ENCODE peak calls at places on chromosomes 5 and 9, in nine cellular contexts. E is psoas muscle, G is A549, Y is fibroblast of mammary gland, D is endothelial cell of umbilical vein, O is HFF-Myc, N is neural progenitor cell, A is right cardiac atrium, C is tibial artery. W is an unnamed sample.

GRCh38 chr5:51388488-51389325 is 5.5 kb downstream of the ISL1 start:
- DNase-seq in E (no peak), G (no peak), Y (no peak), D (no peak), O (no peak), N (no peak), A (no peak), C (no peak), W (no peak)

GRCh38 chr5:159854916-159855315 is 61.4 kb upstream of the ADRA1B start:
- DNase-seq in E (no peak), G (no peak), Y (peak; percentile 56), D (no peak), O (no peak), N (no peak), A (no peak), C (no peak), W (no peak)

GRCh38 chr5:96763012-96763411 is 44.7 kb downstream of the ERAP1 start:
- DNase-seq in E (no peak), G (no peak), Y (no peak), D (no peak), O (no peak), N (no peak), A (no peak), C (no peak), W (peak; percentile 36)

GRCh38 chr5:35664584-35664983 is 46.9 kb downstream of the SPEF2 start:
- DNase-seq in E (no peak), G (no peak), Y (no peak), D (no peak), O (no peak), N (no peak), A (no peak), C (no peak), W (no peak)

GRCh38 chr9:5879419-5880181 is 11.1 kb upstream of the MLANA start:
- DNase-seq in E (no peak), G (peak; percentile 81), Y (peak; percentile 80), D (peak; percentile 37), O (peak; percentile 63), N (peak; percentile 8), A (no peak), C (no peak), W (peak; percentile 72)

GRCh38 chr5:112205840-112206239 is 213.2 kb downstream of the EPB41L4A start:
- DNase-seq in E (no peak), G (no peak), Y (no peak), D (no peak), O (no peak), N (peak; percentile 31), A (no peak), C (no peak), W (no peak)

GRCh38 chr5:100188339-100188738 is 346.8 kb upstream of the FAM174A start:
- DNase-seq in E (no peak), G (peak; percentile 5), Y (no peak), D (no peak), O (no peak), N (no peak), A (no peak), C (no peak), W (no peak)

GRCh38 chr5:56039985-56040384 is 45.2 kb upstream of the IL6ST start:
- DNase-seq in E (no peak), G (no peak), Y (no peak), D (peak; percentile 72), O (no peak), N (no peak), A (no peak), C (no peak), W (no peak)

GRCh38 chr5:52895572-52896296 is 93.4 kb upstream of the ITGA2 start:
- DNase-seq in E (no peak), G (peak; percentile 14), Y (peak; percentile 7), D (no peak), O (no peak), N (no peak), A (no peak), C (no peak), W (peak; percentile 49)

GRCh38 chr5:21709766-21710165 is 1143.4 kb downstream of the CDH12 start:
- DNase-seq in E (no peak), G (no peak), Y (no peak), D (no peak), O (no peak), N (no peak), A (no peak), C (no peak), W (no peak)

GRCh38 chr5:83472508-83473343 is 1.2 kb downstream of the VCAN start:
- DNase-seq in E (peak; percentile 79), G (peak; percentile 39), Y (peak; percentile 67), D (no peak), O (no peak), N (peak; percentile 70), A (peak; percentile 87), C (peak; percentile 84), W (peak; percentile 72)

GRCh38 chr5:50963647-50964584 is 297.5 kb downstream of the PARP8 start:
- DNase-seq in E (peak; percentile 45), G (no peak), Y (no peak), D (no peak), O (no peak), N (peak; percentile 65), A (no peak), C (no peak), W (no peak)

GRCh38 chr5:129804705-129805104 is 56.8 kb downstream of the MINAR2 start:
- DNase-seq in E (no peak), G (no peak), Y (no peak), D (no peak), O (no peak), N (peak; percentile 2), A (no peak), C (no peak), W (no peak)

GRCh38 chr5:77333451-77334123 is 123.1 kb downstream of the PDE8B start:
- DNase-seq in E (no peak), G (no peak), Y (no peak), D (no peak), O (no peak), N (peak; percentile 13), A (peak; percentile 30), C (no peak), W (no peak)

GRCh38 chr5:73299017-73299630 is 126.1 kb downstream of the TMEM174 start:
- DNase-seq in E (no peak), G (no peak), Y (no peak), D (no peak), O (no peak), N (peak; percentile 84), A (peak; percentile 26), C (no peak), W (no peak)
- H3K4me3 ChIP-seq in E (peak overlapping the region; percentile 42), G (no peak overlapping the region), Y (no peak overlapping the region), D (no peak overlapping the region), O (peak overlapping the region; percentile 28), N (peak overlapping the region; percentile 31), A (peak overlapping the region; percentile 30), C (no peak overlapping the region), W (peak overlapping the region; percentile 34)

GRCh38 chr5:133741396-133741795 is 129.1 kb upstream of the FSTL4 start:
- DNase-seq in E (no peak), G (no peak), Y (no peak), D (no peak), O (no peak), N (no peak), A (no peak), C (no peak), W (no peak)

GRCh38 chr5:133741818-133742355 is 129.5 kb upstream of the FSTL4 start:
- DNase-seq in E (no peak), G (no peak), Y (no peak), D (no peak), O (no peak), N (no peak), A (no peak), C (no peak), W (no peak)

GRCh38 chr5:133744909-133745308 is 132.6 kb upstream of the FSTL4 start:
- DNase-seq in E (no peak), G (no peak), Y (no peak), D (no peak), O (no peak), N (no peak), A (no peak), C (no peak), W (no peak)

GRCh38 chr5:133744030-133744645 is 131.8 kb upstream of the FSTL4 start:
- DNase-seq in E (no peak), G (no peak), Y (no peak), D (no peak), O (no peak), N (no peak), A (no peak), C (no peak), W (no peak)

DNA sequence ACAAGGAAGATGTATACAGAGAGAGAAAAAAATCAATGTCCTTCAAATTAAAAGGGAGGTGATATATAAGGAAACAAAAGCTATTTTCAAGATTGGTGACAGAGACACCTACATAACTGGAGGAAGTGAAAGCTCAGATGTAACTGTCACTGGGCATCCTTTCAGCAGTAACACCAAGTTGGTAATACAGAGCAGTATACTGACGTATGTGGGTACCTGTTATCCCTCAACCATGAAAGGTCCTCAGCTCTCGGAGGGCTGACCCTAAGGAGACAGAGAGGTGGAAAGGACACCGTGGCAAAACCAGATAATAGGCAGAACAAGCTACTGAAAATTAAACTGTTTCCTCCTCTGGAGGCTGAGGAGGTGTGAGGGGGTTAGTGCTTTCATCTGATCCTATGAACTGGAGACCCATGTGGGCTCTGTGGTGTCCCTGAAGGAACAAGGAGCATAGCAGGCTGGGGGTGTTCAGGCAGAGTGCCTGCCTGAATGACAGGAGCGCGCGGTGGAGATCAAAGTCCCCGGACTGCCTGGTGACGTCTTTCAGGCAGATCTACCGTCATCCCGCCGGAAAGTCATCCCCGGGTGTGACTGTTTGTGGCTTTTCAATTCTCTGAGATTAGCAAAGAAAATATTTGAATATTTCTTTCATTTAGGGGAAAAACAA is 130.2 kb upstream of the FSTL4 start:
- DNase-seq in E (no peak), G (peak; percentile 46), Y (no peak), D (no peak), O (no peak), N (no peak), A (no peak), C (no peak), W (no peak)
- H3K4me3 ChIP-seq in E (no peak overlapping the region), G (no peak overlapping the region), Y (no peak overlapping the region), D (no peak overlapping the region), O (no peak overlapping the region), N (no peak overlapping the region), A (no peak overlapping the region), C (no peak overlapping the region), W (no peak overlapping the region)

GRCh38 chr9:131275332-131276106 is 791 bp downstream of the FAM78A start:
- DNase-seq in E (peak; percentile 85), G (no peak), Y (no peak), D (peak; percentile 59), O (no peak), N (peak; percentile 76), A (peak; percentile 80), C (no peak), W (no peak)
- H3K4me3 ChIP-seq in E (peak overlapping the region; percentile 70), G (no peak overlapping the region), Y (no peak overlapping the region), D (peak overlapping the region; percentile 81), O (no peak overlapping the region), N (no peak overlapping the region), A (peak overlapping the region; percentile 86), C (peak overlapping the region; percentile 74), W (no peak overlapping the region)

GRCh38 chr9:264231-264630 is 49.6 kb downstream of the DOCK8 start:
- DNase-seq in E (no peak), G (no peak), Y (no peak), D (no peak), O (no peak), N (no peak), A (no peak), C (no peak), W (no peak)
- H3K4me3 ChIP-seq in E (no peak overlapping the region), G (no peak overlapping the region), Y (no peak overlapping the region), D (no peak overlapping the region), O (no peak overlapping the region), N (no peak overlapping the region), A (no peak overlapping the region), C (no peak overlapping the region), W (no peak overlapping the region)